ENCODE peak calls at places on chromosomes 7 and 10, in seven cellular contexts. I is HCT116, Z is heart left ventricle, F is cardiac muscle cell, Y is hepatocyte, O is left ventricle myocardium inferior, K is breast epithelium. D is an unnamed sample. For H3K4me1, the result is how much of the 10 kb centered on the place peaks cover.

GRCh38 chr7:73703225-73703624 is 16.2 kb downstream of the STX1A start:
- DNase-seq in I (no peak), Z (no peak), F (no peak), Y (no peak), O (no peak), K (no peak), D (no peak)

GRCh38 chr10:129655007-129655678 is 188.1 kb downstream of the MGMT start:
- DNase-seq in I (no peak), Z (no peak), F (no peak), Y (no peak), O (no peak), K (no peak), D (no peak)

GRCh38 chr7:82443801-82444219 is 233 bp upstream of the CACNA2D1 start:
- DNase-seq in I (no peak), Z (peak), F (peak), Y (peak), O (peak), K (peak), D (peak)

GRCh38 chr7:23530901-23531793 is 634 bp downstream of the TRA2A start:
- DNase-seq in I (no peak), Z (peak), F (peak), Y (peak), O (peak), K (peak), D (peak)

GRCh38 chr7:37714606-37715005 is 31.0 kb downstream of the GPR141 start:
- DNase-seq in I (no peak), Z (no peak), F (no peak), Y (no peak), O (no peak), K (no peak), D (no peak)

GRCh38 chr7:41005381-41005901 is 697.4 kb downstream of the INHBA start:
- DNase-seq in I (no peak), Z (peak), F (peak), Y (no peak), O (no peak), K (no peak), D (no peak)

GRCh38 chr10:8238989-8239388 is 184.5 kb downstream of the GATA3 start:
- DNase-seq in I (no peak), Z (no peak), F (no peak), Y (no peak), O (no peak), K (no peak), D (no peak)

GRCh38 chr10:110852255-110852896 is 19.4 kb upstream of the PDCD4 start:
- DNase-seq in I (peak), Z (peak), F (no peak), Y (peak), O (no peak), K (peak), D (no peak)

GRCh38 chr10:132847856-132848255 is 61.9 kb upstream of the NKX6-2 start:
- DNase-seq in I (no peak), Z (no peak), F (no peak), Y (no peak), O (no peak), K (no peak), D (peak)

GRCh38 chr7:101612885-101613490 is 16.1 kb downstream of the MYL10 start:
- DNase-seq in I (no peak), Z (no peak), F (no peak), Y (no peak), O (no peak), K (no peak), D (no peak)

GRCh38 chr10:126203746-126204145 is 184.5 kb downstream of the ADAM12 start:
- DNase-seq in I (no peak), Z (no peak), F (no peak), Y (no peak), O (no peak), K (no peak), D (no peak)

DNA sequence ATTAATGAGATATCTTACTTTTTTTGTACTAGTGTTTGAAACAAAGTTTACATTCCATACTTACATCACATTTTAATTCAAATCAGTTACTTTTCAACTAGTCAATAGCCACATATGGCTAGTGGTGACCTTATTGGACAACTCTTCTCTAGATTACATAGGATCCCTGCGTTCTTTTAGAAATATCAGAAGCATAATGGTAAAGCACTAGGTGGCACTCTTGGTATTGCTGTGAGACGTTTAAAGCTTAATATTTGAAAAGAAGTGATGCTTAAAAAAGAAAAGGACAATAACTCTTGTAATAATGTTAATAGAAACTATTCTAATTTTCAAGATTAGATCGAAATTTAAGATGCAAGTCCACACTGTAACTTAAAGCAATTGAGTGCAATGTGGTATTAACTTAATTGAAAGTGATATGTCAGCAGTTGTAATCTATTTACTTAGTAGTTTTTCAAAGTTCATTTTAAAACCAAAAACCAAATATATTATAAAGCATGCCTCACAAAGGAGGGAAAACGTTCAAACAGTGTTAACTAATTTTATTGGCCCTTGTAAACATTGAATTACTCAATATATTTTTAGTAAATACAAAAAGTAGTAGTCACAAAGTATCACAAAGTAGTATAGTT is 339.1 kb downstream of the ATRNL1 start:
- DNase-seq in I (peak), Z (no peak), F (peak), Y (peak), O (no peak), K (no peak), D (no peak)
- TF ChIP-seq CTCF in I (peak), Z (peak), F (peak), Y (peak), O (peak), K (no peak), D (no peak)

GRCh38 chr10:98323221-98324164 is 55.5 kb upstream of the LOXL4 start:
- DNase-seq in I (peak), Z (peak), F (peak), Y (peak), O (peak), K (peak), D (peak)

GRCh38 chr10:98316661-98317060 is 48.7 kb upstream of the LOXL4 start:
- DNase-seq in I (no peak), Z (no peak), F (peak), Y (no peak), O (no peak), K (no peak), D (no peak)

GRCh38 chr10:98318861-98319260 is 50.9 kb upstream of the LOXL4 start:
- DNase-seq in I (no peak), Z (no peak), F (no peak), Y (no peak), O (no peak), K (no peak), D (no peak)

GRCh38 chr10:98320476-98321202 is 52.6 kb upstream of the LOXL4 start:
- DNase-seq in I (no peak), Z (no peak), F (no peak), Y (no peak), O (no peak), K (no peak), D (no peak)

DNA sequence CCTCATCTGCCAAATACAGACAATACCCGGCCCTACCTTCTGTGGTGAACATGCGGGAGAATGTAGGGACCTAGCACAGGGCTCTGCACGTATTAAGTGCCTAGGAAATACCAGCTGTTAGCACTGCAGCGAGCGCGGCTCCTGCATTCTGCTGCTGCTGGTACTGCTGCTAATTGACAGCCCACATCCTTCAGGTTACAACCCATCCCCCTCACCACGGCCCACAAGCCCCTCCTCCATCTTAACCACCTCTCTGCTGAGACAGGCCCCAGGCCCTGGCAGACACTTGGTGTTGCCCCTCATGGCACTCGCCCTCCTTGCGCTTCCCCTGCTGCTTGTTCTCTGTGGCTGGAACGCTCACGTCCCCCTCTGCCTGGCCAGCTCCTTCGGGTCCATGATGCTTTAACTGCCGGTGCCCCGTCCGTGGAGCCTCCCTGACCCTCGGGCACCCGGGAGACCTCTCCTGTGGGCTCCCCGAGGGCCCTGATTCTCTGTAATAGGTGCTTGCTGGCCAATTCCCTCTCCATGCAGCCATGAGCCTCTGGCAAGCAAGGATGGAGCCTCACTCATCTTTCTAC is 53.3 kb upstream of the LOXL4 start:
- DNase-seq in I (no peak), Z (no peak), F (no peak), Y (no peak), O (no peak), K (no peak), D (no peak)
- H3K4me1 ChIP-seq in I (under half), Z (under half), F (under half), Y (under half), O (under half), K (under half), D (under half)

DNA sequence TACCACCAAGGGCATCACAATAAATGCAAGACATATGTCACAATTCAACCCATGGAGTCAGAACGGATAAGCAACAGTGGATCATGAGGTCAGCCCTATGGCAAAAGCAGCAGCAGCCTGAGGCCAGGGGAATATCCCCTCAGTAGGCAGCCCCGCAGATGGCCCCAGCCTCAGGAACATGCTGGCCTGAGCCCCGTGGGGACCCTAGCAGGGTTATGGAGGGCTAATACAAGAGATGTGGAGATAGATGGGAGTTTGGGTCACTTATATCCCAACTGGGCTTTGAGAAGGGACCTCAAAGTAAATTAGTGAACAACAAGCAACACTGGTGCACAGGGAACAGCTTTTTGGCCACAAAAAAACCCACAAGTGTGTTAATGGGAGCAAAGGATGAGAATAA is 9.1 kb downstream of the TMEM72 start:
- DNase-seq in I (no peak), Z (no peak), F (no peak), Y (no peak), O (no peak), K (no peak), D (no peak)
- TF ChIP-seq CTCF in I (no peak), Z (no peak), F (no peak), Y (no peak), O (no peak), K (no peak), D (no peak)

GRCh38 chr10:60453031-60453430 is 63.4 kb upstream of the ANK3 start:
- DNase-seq in I (no peak), Z (no peak), F (no peak), Y (no peak), O (no peak), K (no peak), D (no peak)
- H3K4me1 ChIP-seq in I (under half), Z (under half), F (under half), Y (under half), O (under half), K (under half), D (under half)

GRCh38 chr10:92080244-92080643 is 156.7 kb downstream of the BTAF1 start:
- DNase-seq in I (no peak), Z (no peak), F (no peak), Y (no peak), O (no peak), K (no peak), D (no peak)
- TF ChIP-seq CTCF in I (no peak), Z (no peak), F (no peak), Y (no peak), O (no peak), K (no peak), D (no peak)